ENCODE peak calls at places on chromosomes 6 and 20, in eight cellular contexts. L, O, N, C, Z, I, G and E are unnamed samples.

GRCh38 chr6:378958-379366 is 12.6 kb upstream of the IRF4 start:
- DNase-seq in C (no peak), G (no peak), I (no peak), L (no peak), Z (no peak), N (no peak), O (no peak), E (no peak)

GRCh38 chr6:142242269-142242668 is 59.5 kb upstream of the ADGRG6 start:
- DNase-seq in N (no peak), Z (no peak), I (no peak), L (no peak), G (no peak), C (no peak), O (no peak), E (no peak)

GRCh38 chr6:35264550-35265274 is 5.2 kb downstream of the ZNF76 start:
- DNase-seq in N (no peak), Z (no peak), L (no peak), G (no peak), C (no peak), O (no peak), I (no peak), E (no peak)

GRCh38 chr6:12751694-12752304 is 35.2 kb downstream of the PHACTR1 start:
- DNase-seq in G (no peak), I (no peak), N (peak; percentile 14), C (no peak), L (peak; percentile 20), Z (no peak), O (no peak), E (peak; percentile 55)

GRCh38 chr6:114520976-114521375 is 178.2 kb upstream of the HS3ST5 start:
- DNase-seq in O (no peak), I (no peak), C (no peak), L (no peak), N (no peak), G (no peak), Z (no peak), E (no peak)

GRCh38 chr20:51400051-51400926 is 142.2 kb downstream of the NFATC2 start:
- DNase-seq in O (no peak), Z (no peak), N (no peak), G (no peak), L (peak; percentile 38), C (no peak), I (peak; percentile 89), E (peak; percentile 32)

GRCh38 chr6:39791850-39792500 is at the start of gene DAAM2:
- DNase-seq in L (peak; percentile 50), C (peak; percentile 70), O (peak; percentile 81), N (no peak), I (no peak), Z (peak; percentile 78), G (peak; percentile 87), E (peak; percentile 64)

GRCh38 chr6:154579046-154579823 is 68.8 kb upstream of the CNKSR3 start:
- DNase-seq in G (peak; percentile 29), O (no peak), Z (no peak), I (no peak), C (no peak), N (no peak), L (no peak), E (no peak)

GRCh38 chr6:55445648-55446204 is 118.5 kb downstream of the GFRAL start:
- DNase-seq in N (peak; percentile 31), I (peak; percentile 4), G (no peak), O (peak; percentile 16), Z (no peak), C (no peak), L (no peak), E (no peak)

GRCh38 chr20:25470045-25470444 is 62.6 kb downstream of the GINS1 start:
- DNase-seq in G (no peak), I (peak; percentile 13), Z (no peak), N (peak; percentile 60), O (peak; percentile 62), L (peak; percentile 49), C (no peak), E (peak; percentile 32)

GRCh38 chr6:3376064-3376463 is 80.8 kb downstream of the SLC22A23 start:
- DNase-seq in G (no peak), L (no peak), C (no peak), I (no peak), Z (no peak), N (no peak), O (no peak), E (no peak)

GRCh38 chr6:114202389-114202788 is 140.4 kb downstream of the HS3ST5 start:
- DNase-seq in G (no peak), N (no peak), Z (no peak), I (no peak), O (no peak), C (no peak), L (no peak), E (no peak)

GRCh38 chr20:63139369-63139768 is 76.6 kb downstream of the YTHDF1 start:
- DNase-seq in I (no peak), Z (no peak), G (no peak), L (no peak), N (no peak), O (no peak), C (no peak), E (no peak)

GRCh38 chr20:63140683-63141433 is 75.1 kb downstream of the YTHDF1 start:
- DNase-seq in Z (no peak), I (no peak), N (no peak), O (no peak), G (no peak), L (no peak), C (no peak), E (no peak)

GRCh38 chr20:63142933-63143332 is 73.0 kb downstream of the YTHDF1 start:
- DNase-seq in Z (no peak), N (no peak), G (no peak), C (no peak), O (no peak), I (no peak), L (no peak), E (no peak)

GRCh38 chr20:63139856-63140255 is 76.1 kb downstream of the YTHDF1 start:
- DNase-seq in N (no peak), C (no peak), O (no peak), Z (no peak), L (no peak), G (no peak), I (no peak), E (no peak)

GRCh38 chr20:63141531-63141930 is 74.4 kb downstream of the YTHDF1 start:
- DNase-seq in G (no peak), O (no peak), C (no peak), N (no peak), L (no peak), Z (no peak), I (no peak), E (no peak)
- TF ChIP-seq CTCF in G (no peak), O (no peak), C (no peak), N (no peak), L (no peak), Z (no peak), I (no peak), E (no peak)

DNA sequence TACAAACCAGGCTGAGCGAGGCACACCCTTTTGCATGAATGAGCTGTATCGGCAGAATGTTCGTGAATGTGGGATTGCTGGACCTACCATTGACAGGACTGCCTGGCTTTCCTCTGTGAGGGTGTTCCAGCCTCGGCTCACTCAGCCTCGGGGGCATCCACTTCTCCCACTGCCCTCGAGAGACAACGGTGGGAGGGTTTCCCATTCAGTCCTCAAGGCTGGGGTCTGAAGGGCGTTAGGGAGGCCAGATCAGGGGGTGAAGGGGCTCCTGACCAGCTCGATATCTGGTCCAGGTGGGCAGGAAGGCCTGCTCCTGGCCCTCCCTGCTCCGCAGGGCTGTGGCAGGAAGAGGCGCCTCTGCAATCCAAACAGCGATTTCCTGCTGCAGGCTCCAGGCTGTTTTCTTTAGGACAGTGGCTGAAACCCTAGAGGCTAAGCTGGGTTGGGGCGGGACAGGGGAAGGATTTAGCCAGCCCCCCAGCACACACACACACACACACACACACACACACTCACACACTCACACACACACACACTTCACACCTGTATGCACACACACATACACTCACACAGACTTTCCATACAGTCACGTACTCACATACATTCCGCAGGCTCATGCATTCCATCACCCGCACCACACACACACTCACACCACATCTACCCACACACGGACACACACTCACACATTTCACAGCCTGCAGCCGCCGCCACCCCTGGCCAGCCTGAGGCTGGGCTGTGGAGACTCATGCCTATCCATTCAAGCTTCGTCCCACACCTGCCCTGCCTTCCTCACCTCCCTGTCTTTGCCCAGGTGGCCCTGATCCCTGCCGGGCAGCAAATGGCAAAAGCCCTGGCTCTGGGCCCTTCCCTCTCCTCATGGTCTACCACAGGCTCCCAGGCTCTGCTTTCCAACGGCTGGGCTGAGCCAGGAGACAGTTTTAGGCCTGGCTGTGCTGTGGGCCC is 17.7 kb downstream of the MDFI start:
- DNase-seq in L (no peak), O (no peak), N (no peak), C (no peak), G (no peak), I (no peak), Z (no peak), E (no peak)
- TF ChIP-seq EP300 in L (no peak), O (no peak), N (no peak), C (no peak), G (no peak), I (no peak), Z (no peak), E (no peak)

GRCh38 chr6:157070403-157071107 is 252.8 kb downstream of the TMEM242 start:
- DNase-seq in C (no peak), N (no peak), G (no peak), Z (no peak), L (no peak), O (no peak), I (no peak), E (no peak)

GRCh38 chr6:157072128-157072527 is 251.2 kb downstream of the TMEM242 start:
- DNase-seq in L (no peak), Z (no peak), N (no peak), G (no peak), I (no peak), O (no peak), C (no peak), E (no peak)

GRCh38 chr6:157066781-157067491 is 256.4 kb downstream of the TMEM242 start:
- DNase-seq in C (no peak), N (no peak), O (no peak), I (no peak), L (no peak), G (no peak), Z (no peak), E (no peak)

GRCh38 chr6:157069585-157069984 is 253.7 kb downstream of the TMEM242 start:
- DNase-seq in I (no peak), G (no peak), O (no peak), Z (no peak), C (no peak), N (no peak), L (no peak), E (no peak)

GRCh38 chr6:157068691-157069228 is 254.6 kb downstream of the TMEM242 start:
- DNase-seq in I (peak; percentile 89), Z (no peak), G (no peak), C (no peak), O (no peak), L (no peak), N (no peak), E (no peak)
- H3K4me3 ChIP-seq in I (no peak overlapping the region), Z (no peak overlapping the region), G (no peak overlapping the region), C (no peak overlapping the region), O (no peak overlapping the region), L (no peak overlapping the region), N (no peak overlapping the region), E (no peak overlapping the region)

DNA sequence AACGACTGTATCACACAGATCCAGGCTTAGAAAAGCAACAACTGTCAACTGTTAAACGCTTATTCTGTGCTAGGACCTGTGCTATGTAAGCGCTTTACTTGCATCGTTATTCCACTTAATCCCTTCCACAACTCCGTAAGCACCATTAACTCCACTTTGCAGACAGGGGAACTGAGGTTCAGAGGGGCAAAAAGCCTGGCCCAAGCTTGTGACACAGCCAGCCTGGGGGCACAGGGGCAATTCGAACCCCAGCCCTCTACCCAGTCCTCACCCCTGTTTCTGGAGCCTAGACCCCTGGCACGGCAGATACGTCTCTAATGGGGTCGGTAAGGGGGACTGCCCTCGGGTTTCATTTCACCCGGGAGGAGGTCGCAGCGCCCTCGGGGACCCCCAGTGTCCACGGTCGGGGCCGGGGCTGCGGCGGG is 428 bp downstream of the DSN1 start:
- DNase-seq in C (no peak), O (no peak), G (no peak), I (no peak), L (no peak), Z (no peak), N (no peak), E (no peak)
- TF ChIP-seq CTCF in C (no peak), O (no peak), G (no peak), I (no peak), L (no peak), Z (no peak), N (no peak), E (no peak)